ENCODE peak calls at places on chromosomes 11 and 22, in nine cellular contexts. M, B, T, L, H, N, Z, W and O are unnamed samples.

GRCh38 chr22:44276706-44277403 is 35.9 kb downstream of the SHISAL1 start:
- DNase-seq in M (no peak), B (no peak), T (no peak), L (no peak), H (no peak), N (no peak), Z (no peak), W (no peak), O (no peak)

GRCh38 chr11:16612801-16613400 is 125.5 kb upstream of the C11orf58 start:
- DNase-seq in M (no peak), B (peak), T (no peak), L (no peak), H (peak), N (no peak), Z (peak), W (peak), O (peak)

GRCh38 chr11:46306296-46306853 is 28.9 kb downstream of the CREB3L1 start:
- DNase-seq in M (no peak), B (peak), T (no peak), L (no peak), H (no peak), N (no peak), Z (no peak), W (peak), O (no peak)

GRCh38 chr11:68840661-68841653 is 759 bp downstream of the CPT1A start:
- DNase-seq in M (peak), B (peak), T (no peak), L (peak), H (peak), N (peak), Z (peak), W (peak), O (peak)

GRCh38 chr11:10326080-10326964 is 21.4 kb downstream of the ADM start:
- DNase-seq in M (no peak), B (peak), T (no peak), L (peak), H (peak), N (no peak), Z (peak), W (no peak), O (peak)

GRCh38 chr11:42960521-42961088 is 351.2 kb upstream of the API5 start:
- DNase-seq in M (no peak), B (no peak), T (no peak), L (no peak), H (no peak), N (no peak), Z (no peak), W (no peak), O (no peak)

GRCh38 chr22:28911777-28912669 is 28.7 kb downstream of the ZNRF3 start:
- DNase-seq in M (no peak), B (peak), T (no peak), L (no peak), H (no peak), N (no peak), Z (peak), W (peak), O (no peak)

GRCh38 chr11:19552684-19553083 is 160.0 kb upstream of the NAV2 start:
- DNase-seq in M (no peak), B (no peak), T (no peak), L (no peak), H (no peak), N (no peak), Z (no peak), W (no peak), O (no peak)

GRCh38 chr11:67370351-67371076 is 2.9 kb downstream of the CLCF1 start:
- DNase-seq in M (no peak), B (peak), T (no peak), L (no peak), H (peak), N (no peak), Z (peak), W (peak), O (no peak)

GRCh38 chr11:130216591-130217132 is 57.1 kb downstream of the ST14 start:
- DNase-seq in M (no peak), B (no peak), T (peak), L (no peak), H (peak), N (no peak), Z (no peak), W (no peak), O (no peak)

GRCh38 chr22:35910013-35910860 is 118.4 kb downstream of the RBFOX2 start:
- DNase-seq in M (no peak), B (peak), T (no peak), L (no peak), H (no peak), N (no peak), Z (no peak), W (no peak), O (no peak)

GRCh38 chr11:35277827-35278226 is 138.9 kb downstream of the CD44 start:
- DNase-seq in M (no peak), B (no peak), T (no peak), L (no peak), H (no peak), N (no peak), Z (no peak), W (no peak), O (no peak)

GRCh38 chr22:36323182-36323854 is 64.4 kb downstream of the MYH9 start:
- DNase-seq in M (peak), B (peak), T (peak), L (peak), H (no peak), N (no peak), Z (no peak), W (peak), O (peak)

GRCh38 chr22:47046411-47047065 is 284.1 kb downstream of the TBC1D22A start:
- DNase-seq in M (no peak), B (no peak), T (no peak), L (peak), H (no peak), N (no peak), Z (no peak), W (no peak), O (no peak)

GRCh38 chr11:65290448-65291165 is 24.1 kb upstream of the CDC42EP2 start:
- DNase-seq in M (peak), B (peak), T (peak), L (peak), H (no peak), N (peak), Z (peak), W (peak), O (peak)

GRCh38 chr11:61749607-61750217 is 2.7 kb upstream of the MYRF start:
- DNase-seq in M (no peak), B (peak), T (no peak), L (no peak), H (peak), N (peak), Z (no peak), W (no peak), O (no peak)

GRCh38 chr11:65888163-65888814 is at the start of gene FIBP:
- DNase-seq in M (peak), B (peak), T (peak), L (peak), H (peak), N (peak), Z (peak), W (peak), O (peak)

GRCh38 chr22:48237466-48237865 is 1475.0 kb downstream of the TBC1D22A start:
- DNase-seq in M (no peak), B (no peak), T (peak), L (no peak), H (no peak), N (no peak), Z (no peak), W (no peak), O (no peak)

GRCh38 chr11:5279678-5280077 is 9.9 kb upstream of the HBE1 start:
- DNase-seq in M (no peak), B (no peak), T (no peak), L (no peak), H (no peak), N (no peak), Z (no peak), W (no peak), O (no peak)

GRCh38 chr11:113533425-113533698 is 58.2 kb upstream of the DRD2 start:
- DNase-seq in M (no peak), B (no peak), T (no peak), L (no peak), H (peak), N (no peak), Z (no peak), W (no peak), O (no peak)

GRCh38 chr11:74449369-74449931 is 17.9 kb downstream of the KCNE3 start:
- DNase-seq in M (no peak), B (peak), T (no peak), L (no peak), H (peak), N (peak), Z (peak), W (peak), O (peak)

GRCh38 chr11:116857316-116857715 is 19.9 kb upstream of the APOA1 start:
- DNase-seq in M (no peak), B (peak), T (no peak), L (no peak), H (no peak), N (no peak), Z (no peak), W (peak), O (no peak)

GRCh38 chr11:20609727-20610707 is 10.6 kb downstream of the SLC6A5 start:
- DNase-seq in M (peak), B (peak), T (no peak), L (no peak), H (peak), N (peak), Z (peak), W (peak), O (peak)

GRCh38 chr22:48752451-48753380 is 1075.0 kb downstream of the BRD1 start:
- DNase-seq in M (no peak), B (no peak), T (peak), L (no peak), H (peak), N (no peak), Z (no peak), W (no peak), O (no peak)

GRCh38 chr22:17114173-17114957 is 6.8 kb downstream of the TMEM121B start:
- DNase-seq in M (no peak), B (no peak), T (no peak), L (no peak), H (no peak), N (no peak), Z (no peak), W (no peak), O (no peak)

GRCh38 chr22:39214383-39215069 is 30.3 kb downstream of the PDGFB start:
- DNase-seq in M (no peak), B (peak), T (peak), L (peak), H (peak), N (no peak), Z (no peak), W (peak), O (peak)

GRCh38 chr11:67071420-67072284 is 15.0 kb downstream of the RHOD start:
- DNase-seq in M (peak), B (peak), T (no peak), L (peak), H (peak), N (peak), Z (peak), W (peak), O (peak)

GRCh38 chr22:24819941-24820461 is 14.0 kb downstream of the SGSM1 start:
- DNase-seq in M (no peak), B (no peak), T (no peak), L (peak), H (no peak), N (no peak), Z (peak), W (no peak), O (peak)

GRCh38 chr11:72816404-72816990 is 2.3 kb downstream of the ATG16L2 start:
- DNase-seq in M (no peak), B (no peak), T (no peak), L (no peak), H (no peak), N (no peak), Z (no peak), W (peak), O (no peak)

GRCh38 chr11:789951-790350 is at the start of gene CEND1:
- DNase-seq in M (no peak), B (peak), T (no peak), L (no peak), H (peak), N (peak), Z (no peak), W (peak), O (no peak)

GRCh38 chr11:70483077-70483861 is 84.9 kb downstream of the CTTN start:
- DNase-seq in M (no peak), B (peak), T (no peak), L (no peak), H (peak), N (peak), Z (peak), W (peak), O (peak)

GRCh38 chr11:87143663-87144062 is 105.9 kb downstream of the TMEM135 start:
- DNase-seq in M (no peak), B (no peak), T (no peak), L (no peak), H (no peak), N (no peak), Z (no peak), W (no peak), O (no peak)

GRCh38 chr11:108870373-108871020 is 205.6 kb downstream of the DDX10 start:
- DNase-seq in M (no peak), B (peak), T (no peak), L (no peak), H (no peak), N (no peak), Z (no peak), W (peak), O (no peak)

GRCh38 chr22:20438066-20438677 is 547 bp upstream of the SCARF2 start:
- DNase-seq in M (no peak), B (peak), T (no peak), L (peak), H (peak), N (no peak), Z (peak), W (peak), O (peak)

GRCh38 chr22:31630331-31631329 is 31.4 kb downstream of the PISD start:
- DNase-seq in M (peak), B (peak), T (peak), L (peak), H (peak), N (peak), Z (peak), W (peak), O (peak)
- H3K27ac ChIP-seq in M (peak), B (peak), T (peak), L (peak), H (no peak), N (peak), Z (peak), W (peak), O (peak)

DNA sequence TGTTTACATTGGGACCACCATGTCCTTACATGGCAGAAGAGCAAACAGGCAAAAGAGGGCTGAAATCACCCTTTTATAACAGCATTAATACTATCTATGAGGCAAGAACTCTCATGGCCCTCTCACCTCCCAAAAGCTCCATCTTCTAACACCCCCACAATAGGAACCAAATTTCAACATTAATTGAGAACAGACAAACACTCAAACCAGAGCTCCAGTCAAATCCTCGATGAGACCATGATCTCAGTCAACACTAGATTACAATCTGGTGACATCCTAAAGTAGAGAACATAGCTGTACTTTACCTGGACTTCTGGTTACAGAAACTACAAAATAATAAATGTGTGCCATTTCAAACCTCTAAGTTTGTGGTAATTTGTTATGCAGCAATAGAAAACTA is 25.1 kb downstream of the OR2AG2 start:
- DNase-seq in M (no peak), B (no peak), T (no peak), L (no peak), H (no peak), N (no peak), Z (no peak), W (no peak), O (no peak)
- H3K27ac ChIP-seq in M (no peak), B (no peak), T (peak), L (no peak), H (no peak), N (peak), Z (no peak), W (no peak), O (peak)

GRCh38 chr22:31119026-31119717 is 3.6 kb upstream of the INPP5J start:
- DNase-seq in M (no peak), B (no peak), T (no peak), L (no peak), H (no peak), N (no peak), Z (no peak), W (no peak), O (no peak)

GRCh38 chr22:31120230-31120629 is 2.5 kb upstream of the INPP5J start:
- DNase-seq in M (no peak), B (no peak), T (no peak), L (no peak), H (peak), N (peak), Z (no peak), W (no peak), O (peak)

GRCh38 chr22:31122196-31122531 is 602 bp upstream of the INPP5J start:
- DNase-seq in M (no peak), B (no peak), T (no peak), L (no peak), H (no peak), N (no peak), Z (no peak), W (no peak), O (no peak)

GRCh38 chr22:31121403-31121802 is 1.4 kb upstream of the INPP5J start:
- DNase-seq in M (no peak), B (no peak), T (no peak), L (no peak), H (no peak), N (no peak), Z (no peak), W (no peak), O (no peak)

GRCh38 chr22:31120642-31121041 is 2.1 kb upstream of the INPP5J start:
- DNase-seq in M (no peak), B (no peak), T (no peak), L (no peak), H (peak), N (no peak), Z (no peak), W (no peak), O (no peak)
- H3K27ac ChIP-seq in M (no peak), B (no peak), T (no peak), L (no peak), H (no peak), N (no peak), Z (no peak), W (no peak), O (no peak)

DNA sequence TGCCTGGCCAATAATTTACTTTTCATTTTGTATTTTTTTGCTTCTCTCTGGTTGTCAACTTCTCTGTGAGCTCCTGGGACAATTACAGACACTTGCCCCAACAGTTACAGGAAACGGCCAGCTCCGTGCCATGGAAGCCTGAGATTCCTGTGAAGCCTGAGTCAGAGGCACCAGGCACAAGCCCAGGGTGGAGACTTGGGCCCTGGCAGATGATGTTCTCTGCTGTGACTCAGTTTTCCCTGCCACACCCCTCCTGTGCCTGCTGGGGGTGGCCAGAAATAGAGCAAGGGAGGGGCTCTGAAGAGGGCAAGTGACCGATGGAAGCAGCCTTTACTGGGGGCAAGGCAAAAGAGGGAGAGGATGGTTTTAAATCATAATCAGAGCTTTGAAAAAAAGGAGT is 4.9 kb downstream of the ATP5MGL start:
- DNase-seq in M (peak), B (peak), T (peak), L (peak), H (no peak), N (no peak), Z (no peak), W (peak), O (no peak)
- H3K27ac ChIP-seq in M (no peak), B (peak), T (peak), L (peak), H (no peak), N (no peak), Z (peak), W (peak), O (peak)

GRCh38 chr11:121672630-121673487 is 220.1 kb upstream of the SORL1-AS1 start:
- DNase-seq in M (no peak), B (peak), T (no peak), L (peak), H (no peak), N (no peak), Z (peak), W (no peak), O (peak)
- H3K27ac ChIP-seq in M (no peak), B (no peak), T (peak), L (peak), H (no peak), N (no peak), Z (peak), W (no peak), O (peak)

GRCh38 chr11:29120329-29120695 is 896.5 kb downstream of the KCNA4 start:
- DNase-seq in M (no peak), B (no peak), T (no peak), L (no peak), H (no peak), N (no peak), Z (no peak), W (no peak), O (no peak)

GRCh38 chr11:29124436-29124835 is 892.4 kb downstream of the KCNA4 start:
- DNase-seq in M (no peak), B (peak), T (no peak), L (no peak), H (no peak), N (no peak), Z (no peak), W (no peak), O (no peak)

GRCh38 chr11:29119116-29119515 is 897.7 kb downstream of the KCNA4 start:
- DNase-seq in M (no peak), B (peak), T (no peak), L (no peak), H (no peak), N (no peak), Z (peak), W (peak), O (no peak)

GRCh38 chr11:29125621-29126020 is 891.2 kb downstream of the KCNA4 start:
- DNase-seq in M (no peak), B (no peak), T (no peak), L (no peak), H (no peak), N (no peak), Z (peak), W (no peak), O (no peak)

GRCh38 chr11:29119691-29120328 is 897.0 kb downstream of the KCNA4 start:
- DNase-seq in M (no peak), B (peak), T (no peak), L (no peak), H (no peak), N (no peak), Z (peak), W (peak), O (peak)
- H3K27ac ChIP-seq in M (no peak), B (peak), T (no peak), L (no peak), H (no peak), N (no peak), Z (peak), W (peak), O (peak)

GRCh38 chr22:40487663-40488249 is 117.4 kb downstream of the SGSM3 start:
- DNase-seq in M (no peak), B (peak), T (no peak), L (no peak), H (no peak), N (peak), Z (peak), W (peak), O (no peak)

GRCh38 chr22:40486962-40487602 is 116.7 kb downstream of the SGSM3 start:
- DNase-seq in M (no peak), B (no peak), T (no peak), L (no peak), H (no peak), N (no peak), Z (no peak), W (no peak), O (no peak)

GRCh38 chr22:40491990-40492631 is 121.7 kb downstream of the SGSM3 start:
- DNase-seq in M (no peak), B (peak), T (no peak), L (no peak), H (peak), N (no peak), Z (no peak), W (peak), O (no peak)
- H3K27ac ChIP-seq in M (no peak), B (peak), T (peak), L (peak), H (no peak), N (no peak), Z (peak), W (peak), O (peak)

GRCh38 chr11:26953770-26954392 is 40.0 kb upstream of the FIBIN start:
- DNase-seq in M (no peak), B (peak), T (no peak), L (no peak), H (no peak), N (no peak), Z (no peak), W (peak), O (no peak)
- H3K27ac ChIP-seq in M (no peak), B (no peak), T (peak), L (peak), H (no peak), N (no peak), Z (no peak), W (no peak), O (no peak)

GRCh38 chr11:119722281-119722794 is 6.7 kb downstream of the NECTIN1 start:
- DNase-seq in M (no peak), B (no peak), T (no peak), L (no peak), H (peak), N (no peak), Z (no peak), W (no peak), O (no peak)
- H3K27ac ChIP-seq in M (no peak), B (no peak), T (no peak), L (no peak), H (no peak), N (no peak), Z (no peak), W (no peak), O (no peak)